ENCODE peak calls at places on chromosomes 11 and 22, in six cellular contexts. One of them, this sample, is unnamed. For H3K9me3, the result is how much of the 10 kb centered on the place peaks cover.

GRCh38 chr11:101442171-101442570 is 141.6 kb downstream of the TRPC6 start:
- DNase-seq in mammary epithelial cell: peak
- DNase-seq in GM23248: peak
- DNase-seq in adrenal gland: peak
- DNase-seq in A549: no peak
- DNase-seq in H1: no peak
- DNase-seq in this sample: no peak

GRCh38 chr22:37229805-37230672 is 14.0 kb downstream of the RAC2 start:
- DNase-seq in adrenal gland: no peak
- DNase-seq in H1: no peak
- DNase-seq in A549: no peak
- DNase-seq in mammary epithelial cell: peak
- DNase-seq in GM23248: peak
- DNase-seq in this sample: peak

GRCh38 chr11:71076021-71076420 is 176.4 kb downstream of the SHANK2 start:
- DNase-seq in A549: no peak
- DNase-seq in mammary epithelial cell: no peak
- DNase-seq in H1: no peak
- DNase-seq in GM23248: no peak
- DNase-seq in adrenal gland: no peak
- DNase-seq in this sample: peak

GRCh38 chr11:114160884-114161283 is 101.4 kb downstream of the ZBTB16 start:
- DNase-seq in A549: no peak
- DNase-seq in H1: no peak
- DNase-seq in mammary epithelial cell: peak
- DNase-seq in GM23248: no peak
- DNase-seq in adrenal gland: no peak
- DNase-seq in this sample: no peak

GRCh38 chr11:112795142-112795815 is 165.9 kb upstream of the NCAM1 start:
- DNase-seq in H1: peak
- DNase-seq in A549: peak
- DNase-seq in adrenal gland: peak
- DNase-seq in GM23248: peak
- DNase-seq in mammary epithelial cell: peak
- DNase-seq in this sample: no peak

GRCh38 chr22:50621948-50622722 is 5.8 kb downstream of the ARSA start:
- DNase-seq in A549: no peak
- DNase-seq in adrenal gland: no peak
- DNase-seq in H1: peak
- DNase-seq in GM23248: no peak
- DNase-seq in mammary epithelial cell: peak
- DNase-seq in this sample: no peak

GRCh38 chr22:43988116-43988817 is 33.0 kb downstream of the SAMM50 start:
- DNase-seq in adrenal gland: no peak
- DNase-seq in A549: no peak
- DNase-seq in mammary epithelial cell: no peak
- DNase-seq in GM23248: no peak
- DNase-seq in H1: no peak
- DNase-seq in this sample: no peak

GRCh38 chr22:35835998-35836691 is 118.5 kb downstream of the APOL5 start:
- DNase-seq in A549: peak
- DNase-seq in adrenal gland: peak
- DNase-seq in GM23248: peak
- DNase-seq in mammary epithelial cell: peak
- DNase-seq in H1: no peak
- DNase-seq in this sample: peak

GRCh38 chr22:19385221-19385906 is 46.2 kb downstream of the HIRA start:
- DNase-seq in GM23248: no peak
- DNase-seq in adrenal gland: no peak
- DNase-seq in H1: no peak
- DNase-seq in mammary epithelial cell: no peak
- DNase-seq in A549: no peak
- DNase-seq in this sample: no peak

GRCh38 chr22:41576877-41577276 is 12.8 kb downstream of the PMM1 start:
- DNase-seq in A549: peak
- DNase-seq in mammary epithelial cell: peak
- DNase-seq in adrenal gland: peak
- DNase-seq in GM23248: peak
- DNase-seq in H1: peak
- DNase-seq in this sample: peak

GRCh38 chr11:46278387-46279173 is 1.1 kb downstream of the CREB3L1 start:
- DNase-seq in A549: no peak
- DNase-seq in mammary epithelial cell: no peak
- DNase-seq in GM23248: peak
- DNase-seq in H1: peak
- DNase-seq in adrenal gland: peak
- DNase-seq in this sample: peak

GRCh38 chr11:134522782-134523570 is 110.9 kb upstream of the B3GAT1 start:
- DNase-seq in A549: no peak
- DNase-seq in mammary epithelial cell: no peak
- DNase-seq in GM23248: no peak
- DNase-seq in adrenal gland: no peak
- DNase-seq in H1: no peak
- DNase-seq in this sample: no peak

GRCh38 chr11:115052601-115053000 is 374.3 kb downstream of the NXPE2 start:
- DNase-seq in adrenal gland: no peak
- DNase-seq in mammary epithelial cell: no peak
- DNase-seq in A549: no peak
- DNase-seq in GM23248: no peak
- DNase-seq in H1: no peak
- DNase-seq in this sample: no peak

GRCh38 chr11:118353084-118353710 is 6.2 kb upstream of the UBE4A start:
- DNase-seq in adrenal gland: no peak
- DNase-seq in H1: no peak
- DNase-seq in mammary epithelial cell: no peak
- DNase-seq in A549: no peak
- DNase-seq in GM23248: peak
- DNase-seq in this sample: no peak

GRCh38 chr11:68632802-68633201 is 51.5 kb upstream of the GAL start:
- DNase-seq in GM23248: peak
- DNase-seq in adrenal gland: peak
- DNase-seq in H1: peak
- DNase-seq in mammary epithelial cell: peak
- DNase-seq in A549: peak
- DNase-seq in this sample: no peak

GRCh38 chr11:108766596-108767173 is 101.8 kb downstream of the DDX10 start:
- DNase-seq in GM23248: no peak
- DNase-seq in adrenal gland: no peak
- DNase-seq in A549: no peak
- DNase-seq in mammary epithelial cell: no peak
- DNase-seq in H1: no peak
- DNase-seq in this sample: no peak

GRCh38 chr22:24683671-24684070 is 80.7 kb downstream of the GGT1 start:
- DNase-seq in A549: no peak
- DNase-seq in mammary epithelial cell: no peak
- DNase-seq in H1: no peak
- DNase-seq in adrenal gland: no peak
- DNase-seq in GM23248: peak
- DNase-seq in this sample: peak

GRCh38 chr11:66619080-66619554 is 2.7 kb downstream of the RBM14 start:
- DNase-seq in adrenal gland: no peak
- DNase-seq in GM23248: peak
- DNase-seq in mammary epithelial cell: peak
- DNase-seq in A549: peak
- DNase-seq in H1: no peak
- DNase-seq in this sample: no peak

GRCh38 chr11:131235328-131236298 is 134.8 kb upstream of the NTM start:
- DNase-seq in A549: no peak
- DNase-seq in adrenal gland: no peak
- DNase-seq in mammary epithelial cell: no peak
- DNase-seq in H1: no peak
- DNase-seq in GM23248: no peak
- DNase-seq in this sample: no peak

GRCh38 chr11:12859872-12860657 is 149.1 kb upstream of the RASSF10 start:
- DNase-seq in H1: no peak
- DNase-seq in A549: no peak
- DNase-seq in mammary epithelial cell: no peak
- DNase-seq in adrenal gland: no peak
- DNase-seq in GM23248: no peak
- DNase-seq in this sample: no peak

GRCh38 chr11:24312464-24313238 is 184.2 kb upstream of the LUZP2 start:
- DNase-seq in GM23248: peak
- DNase-seq in A549: no peak
- DNase-seq in adrenal gland: no peak
- DNase-seq in mammary epithelial cell: no peak
- DNase-seq in H1: no peak
- DNase-seq in this sample: no peak

GRCh38 chr11:59199546-59200420 is 12.9 kb downstream of the MPEG1 start:
- DNase-seq in H1: no peak
- DNase-seq in GM23248: no peak
- DNase-seq in adrenal gland: no peak
- DNase-seq in A549: no peak
- DNase-seq in mammary epithelial cell: no peak
- DNase-seq in this sample: no peak

GRCh38 chr22:39381009-39381755 is 18.4 kb upstream of the TAB1 start:
- DNase-seq in adrenal gland: no peak
- DNase-seq in GM23248: no peak
- DNase-seq in H1: no peak
- DNase-seq in A549: no peak
- DNase-seq in mammary epithelial cell: no peak
- DNase-seq in this sample: no peak

GRCh38 chr22:24428751-24429410 is 1.5 kb downstream of the ADORA2A start:
- DNase-seq in mammary epithelial cell: no peak
- DNase-seq in H1: no peak
- DNase-seq in A549: no peak
- DNase-seq in GM23248: no peak
- DNase-seq in adrenal gland: no peak
- DNase-seq in this sample: no peak

GRCh38 chr11:104830080-104830479 is 68.2 kb downstream of the CASP12 start:
- DNase-seq in GM23248: peak
- DNase-seq in mammary epithelial cell: peak
- DNase-seq in H1: no peak
- DNase-seq in adrenal gland: no peak
- DNase-seq in A549: peak
- DNase-seq in this sample: no peak

GRCh38 chr11:118641463-118642019 is 34.1 kb downstream of the PHLDB1 start:
- DNase-seq in mammary epithelial cell: peak
- DNase-seq in GM23248: no peak
- DNase-seq in adrenal gland: no peak
- DNase-seq in A549: no peak
- DNase-seq in H1: no peak
- DNase-seq in this sample: no peak

GRCh38 chr11:35145249-35145648 is 6.3 kb downstream of the CD44 start:
- DNase-seq in A549: no peak
- DNase-seq in adrenal gland: no peak
- DNase-seq in H1: no peak
- DNase-seq in GM23248: peak
- DNase-seq in mammary epithelial cell: no peak
- DNase-seq in this sample: peak

GRCh38 chr11:8533332-8533731 is 60.7 kb downstream of the STK33 start:
- DNase-seq in GM23248: no peak
- DNase-seq in A549: no peak
- DNase-seq in H1: no peak
- DNase-seq in adrenal gland: no peak
- DNase-seq in mammary epithelial cell: peak
- DNase-seq in this sample: no peak

GRCh38 chr11:55849037-55849436 is 10.5 kb downstream of the OR5D16 start:
- DNase-seq in GM23248: no peak
- DNase-seq in H1: no peak
- DNase-seq in A549: no peak
- DNase-seq in mammary epithelial cell: no peak
- DNase-seq in adrenal gland: no peak
- DNase-seq in this sample: no peak
- H3K9me3 ChIP-seq in GM23248: under half
- H3K9me3 ChIP-seq in H1: under half
- H3K9me3 ChIP-seq in A549: under half
- H3K9me3 ChIP-seq in mammary epithelial cell: under half
- H3K9me3 ChIP-seq in adrenal gland: under half
- H3K9me3 ChIP-seq in this sample: under half

DNA sequence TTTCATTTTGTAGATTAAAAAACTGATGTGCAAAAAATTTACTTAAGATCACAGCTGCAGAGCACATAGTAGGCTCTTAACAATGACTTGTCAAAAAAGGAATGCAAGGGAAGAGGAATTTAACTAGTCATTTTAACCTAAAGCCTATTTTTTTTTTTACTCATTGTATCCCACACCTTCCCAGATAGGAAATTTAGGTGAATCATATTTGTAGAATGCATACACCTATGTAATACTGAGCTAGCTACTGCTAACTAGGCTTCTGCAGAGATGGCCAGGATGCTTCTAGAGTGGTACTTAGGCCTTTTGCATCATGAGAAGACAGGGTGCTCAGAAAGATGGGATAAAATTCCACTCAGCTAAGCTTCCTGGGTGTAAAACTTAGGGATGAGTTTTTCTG is 387.3 kb downstream of the AASDHPPT start:
- DNase-seq in adrenal gland: no peak
- DNase-seq in mammary epithelial cell: peak
- DNase-seq in H1: no peak
- DNase-seq in GM23248: no peak
- DNase-seq in A549: no peak
- DNase-seq in this sample: no peak
- H3K9me3 ChIP-seq in adrenal gland: under half
- H3K9me3 ChIP-seq in mammary epithelial cell: under half
- H3K9me3 ChIP-seq in H1: under half
- H3K9me3 ChIP-seq in GM23248: under half
- H3K9me3 ChIP-seq in A549: under half
- H3K9me3 ChIP-seq in this sample: under half

GRCh38 chr11:62030071-62030684 is 62.7 kb upstream of the FTH1 start:
- DNase-seq in GM23248: no peak
- DNase-seq in A549: no peak
- DNase-seq in mammary epithelial cell: no peak
- DNase-seq in H1: peak
- DNase-seq in adrenal gland: no peak
- DNase-seq in this sample: no peak
- H3K9me3 ChIP-seq in GM23248: under half
- H3K9me3 ChIP-seq in A549: under half
- H3K9me3 ChIP-seq in mammary epithelial cell: under half
- H3K9me3 ChIP-seq in H1: under half
- H3K9me3 ChIP-seq in adrenal gland: under half
- H3K9me3 ChIP-seq in this sample: under half

GRCh38 chr22:48223488-48224190 is 1461.2 kb downstream of the TBC1D22A start:
- DNase-seq in A549: no peak
- DNase-seq in adrenal gland: no peak
- DNase-seq in H1: peak
- DNase-seq in mammary epithelial cell: no peak
- DNase-seq in GM23248: no peak
- DNase-seq in this sample: no peak
- H3K9me3 ChIP-seq in A549: under half
- H3K9me3 ChIP-seq in adrenal gland: under half
- H3K9me3 ChIP-seq in H1: under half
- H3K9me3 ChIP-seq in mammary epithelial cell: under half
- H3K9me3 ChIP-seq in GM23248: under half
- H3K9me3 ChIP-seq in this sample: under half

GRCh38 chr11:98674390-98674789 is 346.4 kb upstream of the CNTN5 start:
- DNase-seq in H1: no peak
- DNase-seq in mammary epithelial cell: no peak
- DNase-seq in A549: no peak
- DNase-seq in adrenal gland: no peak
- DNase-seq in GM23248: no peak
- DNase-seq in this sample: no peak

DNA sequence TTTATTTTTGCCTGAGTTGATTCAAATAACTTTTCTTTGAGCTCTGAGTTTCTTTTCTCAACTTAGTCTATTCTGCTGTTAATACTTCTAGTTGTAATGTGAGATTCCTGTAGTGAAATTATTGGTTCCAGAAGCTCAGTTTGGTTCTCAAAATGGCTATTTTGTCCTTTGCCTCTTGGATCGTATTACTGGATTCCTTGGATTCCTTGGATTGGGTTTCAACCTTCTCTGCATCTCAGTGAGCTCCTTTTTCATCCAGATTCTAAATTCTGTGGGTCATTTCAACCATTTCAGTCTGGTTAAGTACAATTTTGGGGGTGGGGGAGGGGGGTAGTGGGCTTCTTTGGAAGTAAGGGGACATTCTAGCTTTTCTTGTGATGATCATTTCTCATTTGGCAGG is 341.1 kb upstream of the CNTN5 start:
- DNase-seq in adrenal gland: no peak
- DNase-seq in GM23248: no peak
- DNase-seq in mammary epithelial cell: no peak
- DNase-seq in A549: no peak
- DNase-seq in H1: no peak
- DNase-seq in this sample: no peak
- H3K9me3 ChIP-seq in adrenal gland: under half
- H3K9me3 ChIP-seq in GM23248: under half
- H3K9me3 ChIP-seq in mammary epithelial cell: under half
- H3K9me3 ChIP-seq in A549: under half
- H3K9me3 ChIP-seq in H1: under half
- H3K9me3 ChIP-seq in this sample: under half

This sample was measured in SJSA1.